ENCODE peak calls at places on chromosome 9, in ten cellular contexts. G, T, Q, S, C, P, A, N, V and E are unnamed samples.

GRCh38 chr9:136246849-136247550 is 1.4 kb upstream of the QSOX2 start:
- DNase-seq in A (no peak), T (no peak), P (no peak), V (no peak), C (no peak), G (no peak), N (no peak), Q (no peak), S (no peak), E (no peak)

GRCh38 chr9:94726495-94727191 is at the start of gene AOPEP:
- DNase-seq in C (peak; percentile 98), N (peak; percentile 98), V (peak; percentile 55), P (peak; percentile 97), Q (peak; percentile 78), S (peak; percentile 90), A (peak; percentile 99), T (peak; percentile 100), G (peak; percentile 86), E (peak; percentile 75)

GRCh38 chr9:115694991-115695390 is 458.6 kb upstream of the PAPPA start:
- DNase-seq in C (no peak), N (peak; percentile 50), V (no peak), A (no peak), G (no peak), P (peak; percentile 30), Q (no peak), T (no peak), S (peak; percentile 9), E (no peak)

GRCh38 chr9:95080961-95081658 is 236.4 kb downstream of the FANCC start:
- DNase-seq in C (no peak), P (no peak), S (no peak), A (no peak), N (no peak), Q (no peak), G (no peak), T (no peak), V (no peak), E (no peak)

GRCh38 chr9:128420651-128421473 is at the start of gene CERCAM:
- DNase-seq in T (peak; percentile 89), P (peak; percentile 52), V (no peak), N (peak; percentile 83), G (no peak), A (peak; percentile 83), Q (no peak), C (peak; percentile 69), S (peak; percentile 41), E (no peak)

GRCh38 chr9:93096131-93096802 is at the start of gene CARD19:
- DNase-seq in P (peak; percentile 38), Q (peak; percentile 25), V (no peak), A (peak; percentile 75), S (peak; percentile 50), G (no peak), C (peak; percentile 64), T (no peak), N (peak; percentile 70), E (no peak)

GRCh38 chr9:17926246-17926645 is 347.4 kb downstream of the SH3GL2 start:
- DNase-seq in T (no peak), V (no peak), Q (no peak), P (no peak), C (no peak), N (no peak), S (no peak), G (no peak), A (no peak), E (no peak)

GRCh38 chr9:94623253-94623652 is 16.1 kb downstream of the FBP1 start:
- DNase-seq in Q (no peak), V (no peak), N (peak; percentile 32), A (peak; percentile 92), T (peak; percentile 64), C (no peak), P (peak; percentile 23), G (no peak), S (peak; percentile 11), E (no peak)

GRCh38 chr9:137218754-137219271 is 3.2 kb downstream of the RNF208 start:
- DNase-seq in V (no peak), C (no peak), P (peak; percentile 65), N (no peak), Q (peak; percentile 18), S (peak; percentile 45), A (peak; percentile 81), T (no peak), G (no peak), E (no peak)

GRCh38 chr9:107405511-107405910 is 84.1 kb downstream of the KLF4 start:
- DNase-seq in T (no peak), P (no peak), N (no peak), V (no peak), Q (no peak), G (no peak), A (no peak), S (no peak), C (no peak), E (no peak)

GRCh38 chr9:125393426-125393825 is 131.8 kb downstream of the GAPVD1 start:
- DNase-seq in V (no peak), A (no peak), G (peak; percentile 21), N (no peak), Q (peak; percentile 65), S (peak; percentile 77), T (no peak), P (no peak), C (no peak), E (no peak)

GRCh38 chr9:115115924-115116323 is 2.0 kb downstream of the TNC start:
- DNase-seq in Q (peak; percentile 80), G (no peak), C (no peak), T (no peak), V (no peak), P (no peak), N (peak; percentile 63), S (peak; percentile 86), A (no peak), E (no peak)

GRCh38 chr9:35374910-35375309 is 115.0 kb upstream of the RUSC2 start:
- DNase-seq in V (no peak), G (no peak), A (no peak), S (no peak), C (no peak), T (no peak), P (no peak), N (no peak), Q (no peak), E (no peak)

GRCh38 chr9:12813960-12814876 is 39.4 kb downstream of the LURAP1L start:
- DNase-seq in P (peak; percentile 95), V (peak; percentile 98), Q (peak; percentile 99), T (peak; percentile 55), A (no peak), S (peak; percentile 99), G (no peak), N (peak; percentile 98), C (peak; percentile 71), E (peak; percentile 96)
- H3K4me3 ChIP-seq in P (peak overlapping the region; percentile 30), V (peak overlapping the region; percentile 16), Q (peak overlapping the region; percentile 48), T (no peak overlapping the region), A (no peak overlapping the region), S (peak overlapping the region; percentile 26), G (no peak overlapping the region), N (peak overlapping the region; percentile 70), C (no peak overlapping the region), E (peak overlapping the region; percentile 17)

GRCh38 chr9:38284039-38284767 is 108.3 kb upstream of the ALDH1B1 start:
- DNase-seq in A (no peak), T (no peak), Q (no peak), C (no peak), S (no peak), N (no peak), V (no peak), P (no peak), G (no peak), E (no peak)

GRCh38 chr9:38284768-38285080 is 107.8 kb upstream of the ALDH1B1 start:
- DNase-seq in A (peak; percentile 74), C (no peak), G (no peak), V (no peak), N (no peak), T (no peak), S (no peak), P (no peak), Q (no peak), E (no peak)

GRCh38 chr9:38287420-38287985 is 105.0 kb upstream of the ALDH1B1 start:
- DNase-seq in S (no peak), V (no peak), C (no peak), N (no peak), T (no peak), A (no peak), Q (no peak), P (no peak), G (no peak), E (no peak)

GRCh38 chr9:38286357-38286756 is 106.1 kb upstream of the ALDH1B1 start:
- DNase-seq in S (no peak), A (no peak), P (no peak), N (no peak), C (no peak), G (no peak), T (no peak), V (no peak), Q (no peak), E (no peak)

DNA sequence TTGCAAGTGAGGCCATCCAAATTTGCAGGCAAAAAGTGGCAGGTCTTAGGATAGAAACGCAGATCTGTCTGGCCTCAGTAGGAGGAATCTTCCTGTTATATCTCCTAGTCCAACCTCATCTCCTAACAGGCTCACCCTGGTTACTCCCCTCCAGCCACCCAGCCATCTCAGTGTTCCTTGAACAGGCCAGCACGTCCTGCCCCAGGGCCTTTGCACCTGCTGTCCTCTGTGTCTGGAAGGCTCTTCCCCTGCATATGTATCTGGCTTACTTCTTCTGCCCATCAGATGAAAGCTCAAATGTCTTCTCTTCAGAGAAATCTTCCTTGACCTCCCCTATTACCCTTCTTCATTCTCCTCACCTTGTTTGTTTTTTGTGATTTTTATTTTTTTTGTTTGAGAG is 107.3 kb upstream of the ALDH1B1 start:
- DNase-seq in T (no peak), Q (no peak), S (no peak), A (no peak), N (no peak), V (no peak), P (no peak), G (no peak), C (no peak), E (no peak)
- H3K4me3 ChIP-seq in T (no peak overlapping the region), Q (no peak overlapping the region), S (no peak overlapping the region), A (no peak overlapping the region), N (no peak overlapping the region), V (no peak overlapping the region), P (no peak overlapping the region), G (no peak overlapping the region), C (no peak overlapping the region), E (no peak overlapping the region)

GRCh38 chr9:111036946-111037743 is 1.1 kb downstream of the LPAR1 start:
- DNase-seq in C (peak; percentile 25), Q (peak; percentile 33), T (no peak), P (peak; percentile 53), N (peak; percentile 55), G (no peak), S (peak; percentile 54), A (no peak), V (no peak), E (no peak)
- H3K4me3 ChIP-seq in C (peak overlapping the region; percentile 57), Q (peak overlapping the region; percentile 74), T (peak overlapping the region; percentile 68), P (peak overlapping the region; percentile 70), N (peak overlapping the region; percentile 95), G (peak overlapping the region; percentile 53), S (peak overlapping the region; percentile 52), A (peak overlapping the region; percentile 81), V (peak overlapping the region; percentile 83), E (peak overlapping the region; percentile 52)

DNA sequence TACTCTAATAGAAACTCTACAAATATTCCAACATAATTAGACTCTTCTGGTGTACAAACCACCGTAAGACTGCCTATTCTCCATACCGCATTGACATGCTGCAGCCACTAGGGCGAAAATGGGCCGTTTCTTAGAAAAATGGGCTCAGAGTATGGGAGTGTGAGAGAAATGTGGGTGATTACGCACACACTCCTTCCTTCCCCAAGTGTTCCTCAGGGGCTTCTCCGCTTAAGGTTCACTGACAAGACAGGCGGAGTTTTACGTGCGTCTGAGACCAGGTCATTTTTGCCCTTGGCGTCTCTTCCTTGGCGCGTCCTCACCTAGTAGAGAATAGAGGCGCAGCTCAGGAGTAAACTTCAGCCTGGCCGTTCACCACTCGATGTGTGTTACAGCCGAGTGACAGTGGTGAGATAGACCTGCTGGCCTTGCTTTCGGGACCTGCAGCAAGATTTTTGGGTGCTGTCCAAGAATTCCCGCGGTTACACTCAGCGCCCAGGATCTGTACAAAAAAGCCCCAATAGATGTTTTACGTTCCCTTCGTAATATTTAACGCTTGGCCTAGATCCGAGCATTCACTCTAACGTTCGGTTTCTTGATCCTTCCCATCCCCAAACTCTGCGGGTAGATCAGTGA is 1.8 kb upstream of the NTRK2 start:
- DNase-seq in V (no peak), P (peak; percentile 38), Q (peak; percentile 37), N (peak; percentile 10), C (no peak), S (peak; percentile 51), G (no peak), T (peak; percentile 47), A (peak; percentile 65), E (no peak)
- H3K4me3 ChIP-seq in V (peak overlapping the region; percentile 55), P (no peak overlapping the region), Q (peak overlapping the region; percentile 62), N (peak overlapping the region; percentile 81), C (peak overlapping the region; percentile 40), S (no peak overlapping the region), G (peak overlapping the region; percentile 56), T (peak overlapping the region; percentile 55), A (peak overlapping the region; percentile 79), E (peak overlapping the region; percentile 28)